ENCODE peak calls at places on chromosomes 5 and 9, in five cellular contexts. One of them, this sample, is unnamed.
A peak's percentile ranks its signal among the peaks of the same experiment; 100 is the strongest.

GRCh38 chr9:137272241-137273094 is 5.1 kb upstream of the TOR4A start:
- DNase-seq in heart left ventricle: no peak
- DNase-seq in CD4-positive, alpha-beta T cell: no peak
- DNase-seq in MM.1S: no peak
- DNase-seq in IMR-90: no peak
- DNase-seq in this sample: no peak

GRCh38 chr9:100108572-100108971 is 9.5 kb downstream of the INVS start:
- DNase-seq in IMR-90: no peak
- DNase-seq in MM.1S: no peak
- DNase-seq in heart left ventricle: no peak
- DNase-seq in CD4-positive, alpha-beta T cell: no peak
- DNase-seq in this sample: no peak

GRCh38 chr9:107929439-107929838 is 439.9 kb upstream of the KLF4 start:
- DNase-seq in heart left ventricle: peak; percentile 73
- DNase-seq in CD4-positive, alpha-beta T cell: no peak
- DNase-seq in MM.1S: no peak
- DNase-seq in IMR-90: peak; percentile 65
- DNase-seq in this sample: no peak

GRCh38 chr5:87020099-87020934 is 247.4 kb upstream of the RASA1 start:
- DNase-seq in heart left ventricle: peak; percentile 63
- DNase-seq in IMR-90: peak; percentile 16
- DNase-seq in CD4-positive, alpha-beta T cell: peak; percentile 3
- DNase-seq in MM.1S: peak; percentile 94
- DNase-seq in this sample: peak; percentile 60

GRCh38 chr9:135065804-135066203 is 21.7 kb upstream of the OLFM1 start:
- DNase-seq in IMR-90: no peak
- DNase-seq in MM.1S: no peak
- DNase-seq in CD4-positive, alpha-beta T cell: no peak
- DNase-seq in heart left ventricle: no peak
- DNase-seq in this sample: no peak

GRCh38 chr5:91293131-91293530 is 90.0 kb downstream of the ARRDC3 start:
- DNase-seq in MM.1S: peak; percentile 96
- DNase-seq in heart left ventricle: no peak
- DNase-seq in IMR-90: peak; percentile 55
- DNase-seq in CD4-positive, alpha-beta T cell: no peak
- DNase-seq in this sample: no peak

GRCh38 chr9:137256362-137256761 is 1.2 kb downstream of the NELFB start:
- DNase-seq in IMR-90: no peak
- DNase-seq in CD4-positive, alpha-beta T cell: no peak
- DNase-seq in MM.1S: no peak
- DNase-seq in heart left ventricle: no peak
- DNase-seq in this sample: no peak

GRCh38 chr5:160363661-160364060 is 6.8 kb downstream of the C1QTNF2 start:
- DNase-seq in CD4-positive, alpha-beta T cell: no peak
- DNase-seq in IMR-90: no peak
- DNase-seq in MM.1S: no peak
- DNase-seq in heart left ventricle: no peak
- DNase-seq in this sample: no peak

GRCh38 chr9:111272571-111272970 is 57.5 kb downstream of the OR2K2 start:
- DNase-seq in heart left ventricle: no peak
- DNase-seq in IMR-90: no peak
- DNase-seq in CD4-positive, alpha-beta T cell: no peak
- DNase-seq in MM.1S: no peak
- DNase-seq in this sample: no peak

GRCh38 chr9:111271481-111272080 is 58.4 kb downstream of the OR2K2 start:
- DNase-seq in IMR-90: peak; percentile 65
- DNase-seq in MM.1S: no peak
- DNase-seq in CD4-positive, alpha-beta T cell: no peak
- DNase-seq in heart left ventricle: no peak
- DNase-seq in this sample: no peak

GRCh38 chr9:111274737-111275136 is 55.3 kb downstream of the OR2K2 start:
- DNase-seq in IMR-90: peak; percentile 57
- DNase-seq in CD4-positive, alpha-beta T cell: no peak
- DNase-seq in heart left ventricle: no peak
- DNase-seq in MM.1S: no peak
- DNase-seq in this sample: no peak

GRCh38 chr9:111276723-111277122 is 53.3 kb downstream of the OR2K2 start:
- DNase-seq in heart left ventricle: no peak
- DNase-seq in IMR-90: no peak
- DNase-seq in CD4-positive, alpha-beta T cell: no peak
- DNase-seq in MM.1S: no peak
- DNase-seq in this sample: no peak

GRCh38 chr9:111271047-111271446 is 59.0 kb downstream of the OR2K2 start:
- DNase-seq in IMR-90: no peak
- DNase-seq in MM.1S: no peak
- DNase-seq in CD4-positive, alpha-beta T cell: no peak
- DNase-seq in heart left ventricle: no peak
- DNase-seq in this sample: no peak
- TF ChIP-seq CTCF in IMR-90: no peak
- TF ChIP-seq CTCF in MM.1S: no peak
- TF ChIP-seq CTCF in CD4-positive, alpha-beta T cell: no peak
- TF ChIP-seq CTCF in heart left ventricle: no peak
- TF ChIP-seq CTCF in this sample: no peak

GRCh38 chr5:148457183-148457620 is 73.4 kb downstream of the FBXO38 start:
- DNase-seq in CD4-positive, alpha-beta T cell: no peak
- DNase-seq in heart left ventricle: no peak
- DNase-seq in MM.1S: no peak
- DNase-seq in IMR-90: no peak
- DNase-seq in this sample: no peak
- TF ChIP-seq CTCF in CD4-positive, alpha-beta T cell: peak; percentile 33
- TF ChIP-seq CTCF in heart left ventricle: no peak
- TF ChIP-seq CTCF in MM.1S: peak; percentile 16
- TF ChIP-seq CTCF in IMR-90: peak; percentile 36
- TF ChIP-seq CTCF in this sample: no peak

GRCh38 chr5:74624009-74624408 is 16.5 kb downstream of the ENC1 start:
- DNase-seq in MM.1S: no peak
- DNase-seq in CD4-positive, alpha-beta T cell: no peak
- DNase-seq in IMR-90: no peak
- DNase-seq in heart left ventricle: no peak
- DNase-seq in this sample: no peak

GRCh38 chr5:74626386-74627222 is 13.9 kb downstream of the ENC1 start:
- DNase-seq in IMR-90: no peak
- DNase-seq in MM.1S: no peak
- DNase-seq in heart left ventricle: no peak
- DNase-seq in CD4-positive, alpha-beta T cell: no peak
- DNase-seq in this sample: no peak

GRCh38 chr5:74624501-74624900 is 16.0 kb downstream of the ENC1 start:
- DNase-seq in MM.1S: no peak
- DNase-seq in IMR-90: no peak
- DNase-seq in heart left ventricle: no peak
- DNase-seq in CD4-positive, alpha-beta T cell: no peak
- DNase-seq in this sample: no peak

GRCh38 chr5:74624931-74625505 is 15.5 kb downstream of the ENC1 start:
- DNase-seq in heart left ventricle: no peak
- DNase-seq in IMR-90: no peak
- DNase-seq in MM.1S: no peak
- DNase-seq in CD4-positive, alpha-beta T cell: no peak
- DNase-seq in this sample: no peak

GRCh38 chr5:74625742-74626241 is 14.7 kb downstream of the ENC1 start:
- DNase-seq in CD4-positive, alpha-beta T cell: no peak
- DNase-seq in IMR-90: no peak
- DNase-seq in heart left ventricle: no peak
- DNase-seq in MM.1S: no peak
- DNase-seq in this sample: no peak
- TF ChIP-seq CTCF in CD4-positive, alpha-beta T cell: no peak
- TF ChIP-seq CTCF in IMR-90: no peak
- TF ChIP-seq CTCF in heart left ventricle: no peak
- TF ChIP-seq CTCF in MM.1S: no peak
- TF ChIP-seq CTCF in this sample: no peak

GRCh38 chr5:96601200-96601599 is 61.0 kb upstream of the CAST start:
- DNase-seq in heart left ventricle: no peak
- DNase-seq in MM.1S: no peak
- DNase-seq in CD4-positive, alpha-beta T cell: no peak
- DNase-seq in IMR-90: no peak
- DNase-seq in this sample: no peak

GRCh38 chr5:96590796-96591195 is 71.4 kb upstream of the CAST start:
- DNase-seq in heart left ventricle: no peak
- DNase-seq in CD4-positive, alpha-beta T cell: no peak
- DNase-seq in IMR-90: no peak
- DNase-seq in MM.1S: no peak
- DNase-seq in this sample: no peak

GRCh38 chr5:96597441-96598020 is 64.6 kb upstream of the CAST start:
- DNase-seq in heart left ventricle: no peak
- DNase-seq in IMR-90: peak; percentile 77
- DNase-seq in CD4-positive, alpha-beta T cell: no peak
- DNase-seq in MM.1S: no peak
- DNase-seq in this sample: no peak

DNA sequence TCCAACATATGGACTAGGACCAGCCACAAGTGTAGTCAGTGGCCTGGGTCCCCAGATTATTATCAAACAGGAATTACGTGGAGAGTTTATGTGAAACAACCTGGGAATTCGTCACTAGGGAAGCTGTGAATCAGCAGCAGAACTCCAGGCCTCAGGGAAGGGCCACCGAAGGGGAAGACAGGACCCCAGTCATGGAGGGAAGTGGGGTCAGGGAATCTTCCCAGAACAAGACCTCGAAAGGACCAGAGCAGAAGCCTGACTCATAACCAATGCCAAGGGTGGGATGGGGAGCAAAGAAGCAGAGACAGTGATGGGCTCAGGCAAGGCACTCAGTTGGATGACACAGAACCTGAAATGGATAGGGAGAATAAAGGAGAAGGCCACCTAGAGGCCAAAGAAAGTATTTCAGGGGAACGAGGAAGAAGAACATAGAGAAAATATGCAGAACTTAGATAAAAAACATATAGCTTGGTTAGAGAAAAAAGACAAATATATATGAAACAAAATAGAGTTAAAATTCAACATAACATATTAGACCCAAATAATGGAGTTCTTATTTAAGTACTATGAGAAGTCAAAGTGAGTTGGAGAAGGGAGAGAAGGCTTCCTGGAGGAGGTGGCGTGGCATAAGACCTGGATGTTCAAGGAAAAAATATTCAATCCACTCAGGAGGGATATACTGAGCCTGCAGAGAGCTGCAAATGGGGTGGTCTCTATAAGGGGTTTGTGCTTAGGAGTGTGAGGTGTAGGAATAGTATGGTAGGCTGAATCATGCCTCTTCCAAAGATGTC is 66.7 kb upstream of the CAST start:
- DNase-seq in IMR-90: no peak
- DNase-seq in CD4-positive, alpha-beta T cell: no peak
- DNase-seq in heart left ventricle: no peak
- DNase-seq in MM.1S: no peak
- DNase-seq in this sample: peak; percentile 33
- TF ChIP-seq CTCF in IMR-90: peak; percentile 29
- TF ChIP-seq CTCF in CD4-positive, alpha-beta T cell: peak; percentile 34
- TF ChIP-seq CTCF in heart left ventricle: peak; percentile 48
- TF ChIP-seq CTCF in MM.1S: peak; percentile 58
- TF ChIP-seq CTCF in this sample: no peak